ENCODE peak calls at places on chromosomes 6 and 20, in nine cellular contexts. O, Q, P, I, C, F, B, L and R are unnamed samples.

GRCh38 chr6:44652551-44652950 is 265.0 kb downstream of the CDC5L start:
- DNase-seq in I (no peak), L (no peak), C (no peak), P (peak), Q (no peak), F (no peak), O (no peak), B (no peak), R (no peak)

GRCh38 chr6:170223718-170224693 is 66.9 kb downstream of the DLL1 start:
- DNase-seq in F (no peak), C (no peak), Q (no peak), P (no peak), L (peak), I (peak), B (no peak), O (no peak), R (no peak)

GRCh38 chr20:11976966-11977365 is 59.3 kb downstream of the BTBD3 start:
- DNase-seq in F (peak), L (no peak), C (no peak), O (no peak), I (no peak), Q (no peak), P (no peak), B (no peak), R (no peak)

GRCh38 chr6:134278000-134278399 is 39.9 kb downstream of the SGK1 start:
- DNase-seq in I (no peak), P (no peak), F (no peak), O (no peak), B (no peak), C (no peak), L (no peak), Q (no peak), R (no peak)

GRCh38 chr6:129853996-129854711 is 7.0 kb downstream of the TMEM244 start:
- DNase-seq in O (no peak), B (no peak), Q (no peak), P (peak), L (no peak), C (no peak), F (peak), I (no peak), R (no peak)

GRCh38 chr20:22582960-22583772 is 1.2 kb downstream of the FOXA2 start:
- DNase-seq in F (no peak), C (no peak), B (no peak), I (no peak), L (no peak), P (no peak), O (no peak), Q (peak), R (no peak)

GRCh38 chr6:149933036-149933435 is 8.8 kb upstream of the ULBP2 start:
- DNase-seq in I (no peak), L (no peak), P (no peak), O (no peak), Q (no peak), C (no peak), B (no peak), F (no peak), R (no peak)

GRCh38 chr20:41023549-41023948 is 5.1 kb upstream of the TOP1 start:
- DNase-seq in Q (no peak), B (no peak), C (no peak), L (no peak), O (no peak), P (no peak), F (no peak), I (no peak), R (no peak)

GRCh38 chr6:136945626-136946235 is 23.6 kb downstream of the SLC35D3 start:
- DNase-seq in C (no peak), Q (no peak), O (no peak), I (no peak), P (no peak), B (no peak), F (no peak), L (no peak), R (no peak)

GRCh38 chr6:163384510-163384909 is 30.0 kb upstream of the QKI start:
- DNase-seq in C (no peak), I (no peak), Q (no peak), L (no peak), B (no peak), P (no peak), O (no peak), F (no peak), R (no peak)

GRCh38 chr20:29410805-29411457 is 1846.5 kb upstream of the DEFB115 start:
- DNase-seq in C (no peak), F (no peak), O (no peak), I (no peak), Q (no peak), B (no peak), P (no peak), L (no peak), R (no peak)

GRCh38 chr6:6851059-6851658 is 256.6 kb upstream of the RREB1 start:
- DNase-seq in I (peak), L (peak), B (no peak), Q (peak), O (peak), C (peak), F (peak), P (peak), R (no peak)

GRCh38 chr6:16333580-16333979 is 95.2 kb downstream of the GMPR start:
- DNase-seq in P (peak), I (no peak), O (no peak), B (no peak), F (peak), Q (no peak), C (no peak), L (no peak), R (no peak)

GRCh38 chr6:40852667-40853383 is 186.2 kb downstream of the UNC5CL start:
- DNase-seq in L (no peak), F (no peak), P (no peak), O (no peak), C (no peak), I (no peak), Q (no peak), B (no peak), R (no peak)

GRCh38 chr6:127069659-127070279 is 48.7 kb upstream of the RSPO3 start:
- DNase-seq in B (no peak), Q (no peak), L (no peak), I (no peak), P (peak), O (no peak), C (no peak), F (peak), R (no peak)

GRCh38 chr20:47310729-47311128 is 45.8 kb downstream of the ZMYND8 start:
- DNase-seq in P (no peak), L (no peak), I (no peak), O (no peak), Q (no peak), C (no peak), F (no peak), B (no peak), R (no peak)

GRCh38 chr6:133512410-133513016 is 271.4 kb downstream of the EYA4 start:
- DNase-seq in L (peak), F (peak), O (no peak), Q (peak), B (no peak), I (no peak), C (peak), P (peak), R (no peak)

GRCh38 chr6:150435360-150435759 is 66.5 kb downstream of the IYD start:
- DNase-seq in P (no peak), I (no peak), F (no peak), Q (no peak), B (no peak), C (no peak), O (no peak), L (no peak), R (no peak)

GRCh38 chr20:39903806-39904205 is 785.2 kb downstream of the MAFB start:
- DNase-seq in F (no peak), C (no peak), I (no peak), P (no peak), L (no peak), O (no peak), B (no peak), Q (no peak), R (no peak)

GRCh38 chr20:34943808-34944568 is 11.6 kb downstream of the GSS start:
- DNase-seq in P (no peak), F (peak), B (no peak), Q (no peak), O (no peak), L (no peak), I (no peak), C (no peak), R (no peak)

GRCh38 chr6:5191722-5192121 is 69.0 kb downstream of the LYRM4 start:
- DNase-seq in P (peak), L (no peak), B (no peak), Q (no peak), O (no peak), I (no peak), C (no peak), F (no peak), R (no peak)

GRCh38 chr6:29631860-29632731 is 887 bp downstream of the GABBR1 start:
- DNase-seq in F (peak), B (no peak), C (peak), Q (peak), L (peak), P (peak), O (peak), I (peak), R (peak)

GRCh38 chr6:1593286-1593957 is 16.3 kb upstream of the FOXC1 start:
- DNase-seq in O (no peak), F (no peak), B (no peak), Q (no peak), I (no peak), P (peak), L (no peak), C (no peak), R (no peak)

GRCh38 chr6:7323074-7323473 is 10.1 kb upstream of the SSR1 start:
- DNase-seq in C (no peak), I (no peak), P (no peak), F (no peak), L (no peak), Q (no peak), O (no peak), B (no peak), R (no peak)

GRCh38 chr6:108689279-108690161 is 128.8 kb downstream of the FOXO3 start:
- DNase-seq in L (peak), C (peak), I (peak), Q (peak), O (peak), F (peak), P (peak), B (peak), R (no peak)

GRCh38 chr6:1554241-1554880 is 55.4 kb upstream of the FOXC1 start:
- DNase-seq in L (no peak), Q (no peak), O (no peak), B (no peak), F (peak), C (no peak), P (no peak), I (no peak), R (no peak)

GRCh38 chr20:54084727-54085368 is 14.5 kb upstream of the BCAS1 start:
- DNase-seq in C (no peak), O (no peak), F (no peak), Q (no peak), L (no peak), P (no peak), I (no peak), B (no peak), R (no peak)

GRCh38 chr6:144158133-144158532 is 7.8 kb downstream of the STX11 start:
- DNase-seq in O (peak), Q (no peak), C (peak), L (peak), I (peak), P (peak), B (no peak), F (peak), R (no peak)

GRCh38 chr20:3398681-3399252 is 8.7 kb downstream of the DNAAF9 start:
- DNase-seq in O (no peak), Q (no peak), L (no peak), I (no peak), P (peak), C (no peak), F (peak), B (no peak), R (no peak)

GRCh38 chr20:36800410-36800809 is 26.8 kb upstream of the DSN1 start:
- DNase-seq in C (no peak), B (no peak), I (no peak), F (no peak), O (no peak), Q (no peak), P (no peak), L (no peak), R (no peak)

GRCh38 chr6:133503330-133503729 is 262.2 kb downstream of the EYA4 start:
- DNase-seq in I (no peak), C (no peak), P (peak), F (no peak), B (no peak), O (no peak), Q (no peak), L (no peak), R (no peak)

GRCh38 chr6:45436544-45437440 is 59.1 kb upstream of the SUPT3H start:
- DNase-seq in L (no peak), F (peak), B (no peak), Q (no peak), C (no peak), I (no peak), O (no peak), P (peak), R (no peak)

GRCh38 chr20:3000852-3001523 is 42.4 kb upstream of the GNRH2 start:
- DNase-seq in C (no peak), P (peak), L (peak), F (peak), B (no peak), O (no peak), I (no peak), Q (no peak), R (no peak)

GRCh38 chr20:17281478-17281877 is 54.6 kb downstream of the PCSK2 start:
- DNase-seq in Q (no peak), F (no peak), B (no peak), C (no peak), O (no peak), P (no peak), L (no peak), I (no peak), R (no peak)

GRCh38 chr6:75171581-75172360 is 34.1 kb downstream of the COL12A1 start:
- DNase-seq in L (no peak), F (peak), C (no peak), O (no peak), I (no peak), B (no peak), Q (no peak), P (peak), R (no peak)

GRCh38 chr6:31203345-31203979 is 33.0 kb upstream of the POU5F1 start:
- DNase-seq in Q (no peak), B (no peak), I (no peak), O (no peak), F (peak), C (no peak), L (no peak), P (peak), R (no peak)

GRCh38 chr6:129657433-129657832 is 52.5 kb downstream of the ARHGAP18 start:
- DNase-seq in L (no peak), O (no peak), F (no peak), P (no peak), Q (no peak), B (no peak), C (no peak), I (no peak), R (no peak)

GRCh38 chr20:18750735-18751134 is 62.8 kb upstream of the SCP2D1 start:
- DNase-seq in L (no peak), I (no peak), C (no peak), P (no peak), F (no peak), Q (no peak), O (no peak), B (no peak), R (no peak)

GRCh38 chr20:61205769-61206168 is 46.3 kb upstream of the CDH4 start:
- DNase-seq in L (no peak), I (no peak), C (no peak), Q (no peak), B (no peak), O (no peak), P (no peak), F (no peak), R (no peak)

GRCh38 chr6:13308332-13308731 is 20.0 kb downstream of the TBC1D7 start:
- DNase-seq in B (no peak), O (no peak), P (no peak), Q (no peak), F (no peak), I (peak), L (peak), C (no peak), R (no peak)

GRCh38 chr6:13307508-13307995 is 20.8 kb downstream of the TBC1D7 start:
- DNase-seq in P (peak), I (no peak), C (no peak), Q (peak), L (no peak), F (peak), O (no peak), B (no peak), R (no peak)

GRCh38 chr6:13314806-13315205 is 13.5 kb downstream of the TBC1D7 start:
- DNase-seq in I (no peak), O (no peak), L (no peak), B (no peak), F (no peak), P (no peak), Q (no peak), C (no peak), R (no peak)

GRCh38 chr6:13315896-13316295 is 12.4 kb downstream of the TBC1D7 start:
- DNase-seq in L (no peak), B (no peak), F (no peak), C (no peak), O (no peak), P (no peak), Q (no peak), I (no peak), R (no peak)

GRCh38 chr6:13311155-13311554 is 17.2 kb downstream of the TBC1D7 start:
- DNase-seq in I (no peak), C (no peak), Q (no peak), P (no peak), B (no peak), F (no peak), O (no peak), L (no peak), R (no peak)
- TF ChIP-seq CTCF in I (no peak), C (no peak), Q (no peak), P (no peak), B (no peak), F (no peak), O (no peak), L (no peak), R (no peak)

DNA sequence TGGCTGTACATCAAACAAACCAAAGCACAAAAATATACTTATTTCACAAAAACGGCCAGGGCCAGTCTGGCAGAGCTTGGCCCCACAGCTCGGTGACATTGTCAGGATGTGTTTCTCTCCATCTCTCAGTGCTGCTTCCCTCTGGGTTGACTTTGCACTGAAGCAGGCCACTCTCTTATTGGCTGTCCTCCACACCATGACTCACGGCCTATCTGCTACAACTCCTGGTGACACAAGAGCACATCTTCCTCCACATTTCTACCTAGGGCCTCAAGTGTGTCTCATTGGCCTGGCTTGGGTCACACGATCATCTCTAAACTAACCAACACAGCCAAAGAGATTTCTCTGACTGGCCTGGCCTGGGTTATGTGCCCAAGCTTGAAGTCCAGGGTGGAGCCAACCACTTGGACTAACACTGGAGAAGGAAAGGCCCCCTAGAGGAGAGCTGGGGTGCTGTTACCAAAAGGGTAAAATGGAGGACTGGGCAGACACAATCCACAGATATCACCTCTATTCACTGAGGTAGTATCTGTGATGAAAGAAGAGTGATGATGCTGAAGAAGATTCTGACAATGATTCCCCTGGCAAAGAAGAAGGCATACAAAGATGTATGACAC is 159.8 kb upstream of the TSHZ2 start:
- DNase-seq in P (no peak), B (no peak), C (no peak), F (no peak), L (no peak), O (no peak), Q (no peak), I (no peak), R (no peak)
- TF ChIP-seq CTCF in P (no peak), B (no peak), C (no peak), F (no peak), L (no peak), O (no peak), Q (no peak), I (no peak), R (no peak)

GRCh38 chr6:36914227-36914794 is 28.6 kb downstream of the C6orf89 start:
- DNase-seq in Q (peak), F (peak), L (no peak), B (no peak), C (no peak), O (no peak), P (peak), I (no peak), R (no peak)
- TF ChIP-seq CTCF in Q (peak), F (peak), L (no peak), B (peak), C (no peak), O (peak), P (peak), I (no peak), R (no peak)

DNA sequence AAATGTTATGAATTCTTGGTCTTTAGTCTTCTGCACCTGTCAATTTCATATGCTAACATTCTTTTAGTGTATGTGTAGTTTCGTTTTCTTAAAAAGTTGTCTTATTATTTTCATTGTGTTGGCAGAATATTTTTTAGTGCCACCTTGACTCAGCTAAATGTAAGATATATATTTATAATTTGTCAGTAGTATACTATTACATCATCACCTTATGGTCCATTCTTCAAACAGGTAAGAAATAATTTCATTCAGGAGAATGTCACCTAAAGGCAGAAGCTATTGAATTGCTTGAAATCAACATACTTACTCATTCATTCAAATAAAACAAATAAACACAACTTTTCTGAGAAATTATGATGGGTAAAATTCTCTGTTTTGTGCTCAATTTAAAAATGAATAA is 3.5 kb upstream of the STXBP5 start:
- DNase-seq in Q (no peak), P (no peak), F (no peak), B (no peak), I (no peak), C (no peak), O (no peak), L (no peak), R (no peak)
- TF ChIP-seq CTCF in Q (no peak), P (no peak), F (no peak), B (no peak), I (no peak), C (no peak), O (no peak), L (no peak), R (no peak)

GRCh38 chr6:35258858-35259193 is 709 bp upstream of the ZNF76 start:
- DNase-seq in I (no peak), O (peak), Q (peak), F (peak), C (peak), L (peak), P (peak), B (no peak), R (no peak)
- TF ChIP-seq CTCF in I (no peak), O (no peak), Q (no peak), F (no peak), C (no peak), L (no peak), P (no peak), B (no peak), R (no peak)

DNA sequence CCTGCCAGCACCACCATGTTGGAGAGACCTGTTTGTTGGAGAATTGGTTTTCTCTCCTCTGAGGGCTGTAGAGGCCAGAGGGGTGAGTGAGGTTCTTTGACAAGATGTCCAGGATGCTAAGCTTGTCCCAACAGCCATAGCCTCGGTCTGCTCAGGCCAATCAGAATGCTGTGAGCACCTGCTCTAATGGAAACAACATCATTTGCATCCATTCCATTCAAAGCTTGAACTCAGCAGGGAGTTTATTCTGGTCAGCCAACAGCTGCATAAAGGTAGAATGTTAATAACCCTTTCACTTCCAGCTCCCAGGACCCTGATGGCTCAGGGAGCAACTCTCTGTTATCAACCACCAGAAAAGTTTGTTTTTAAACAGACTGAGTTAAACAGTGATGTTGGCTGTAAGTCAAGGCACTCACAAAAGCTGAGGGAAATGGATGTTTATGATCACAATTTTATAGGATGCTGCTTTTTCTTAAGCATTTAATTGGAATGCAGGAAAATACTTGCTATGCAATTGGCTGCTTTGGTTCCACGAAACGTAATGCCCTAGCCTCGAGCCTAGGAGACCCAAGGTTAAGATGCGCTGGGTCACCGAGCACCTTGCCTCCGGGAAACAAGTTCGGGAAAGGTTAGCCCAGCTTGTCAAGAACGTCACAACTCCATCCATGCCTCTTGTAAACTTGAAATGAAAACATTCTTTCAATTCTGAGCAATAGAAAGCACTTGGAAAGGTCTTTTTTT is 155.2 kb downstream of the NFATC2 start:
- DNase-seq in L (no peak), F (no peak), B (no peak), Q (no peak), C (no peak), O (no peak), I (no peak), P (no peak), R (no peak)
- TF ChIP-seq CTCF in L (no peak), F (no peak), B (no peak), Q (no peak), C (no peak), O (no peak), I (no peak), P (no peak), R (no peak)

GRCh38 chr20:52959125-52959524 is 13.0 kb upstream of the TSHZ2 start:
- DNase-seq in F (peak), Q (no peak), L (no peak), I (no peak), C (no peak), B (no peak), P (no peak), O (no peak), R (no peak)
- TF ChIP-seq CTCF in F (peak), Q (no peak), L (no peak), I (no peak), C (no peak), B (no peak), P (no peak), O (no peak), R (no peak)